ENCODE peak calls at places on chromosomes 7 and 10, in four cellular contexts. One of them, this sample, is unnamed.

GRCh38 chr7:137169282-137169698 is 174.2 kb downstream of the PTN start:
- DNase-seq in WTC11: peak
- DNase-seq in HepG2: peak
- DNase-seq in GM12878: no peak
- DNase-seq in this sample: no peak

GRCh38 chr7:156764016-156764669 is 123.6 kb downstream of the RNF32 start:
- DNase-seq in WTC11: peak
- DNase-seq in HepG2: peak
- DNase-seq in GM12878: no peak
- DNase-seq in this sample: peak

GRCh38 chr7:7595451-7595850 is 28.8 kb downstream of the MIOS start:
- DNase-seq in WTC11: no peak
- DNase-seq in HepG2: peak
- DNase-seq in GM12878: no peak
- DNase-seq in this sample: peak

GRCh38 chr10:132279873-132280645 is 27.7 kb downstream of the STK32C start:
- DNase-seq in WTC11: no peak
- DNase-seq in HepG2: no peak
- DNase-seq in GM12878: no peak
- DNase-seq in this sample: peak

GRCh38 chr7:28125381-28126046 is 55.1 kb downstream of the JAZF1 start:
- DNase-seq in WTC11: no peak
- DNase-seq in HepG2: no peak
- DNase-seq in GM12878: no peak
- DNase-seq in this sample: no peak

GRCh38 chr10:69234447-69234846 is 14.3 kb downstream of the HKDC1 start:
- DNase-seq in WTC11: no peak
- DNase-seq in HepG2: no peak
- DNase-seq in GM12878: no peak
- DNase-seq in this sample: no peak

GRCh38 chr10:127945335-127945734 is 38.4 kb downstream of the PTPRE start:
- DNase-seq in WTC11: no peak
- DNase-seq in HepG2: no peak
- DNase-seq in GM12878: no peak
- DNase-seq in this sample: no peak

GRCh38 chr10:7944537-7944936 is 110.0 kb upstream of the GATA3 start:
- DNase-seq in WTC11: no peak
- DNase-seq in HepG2: no peak
- DNase-seq in GM12878: no peak
- DNase-seq in this sample: no peak

GRCh38 chr7:130350945-130351663 is 6.5 kb downstream of the CPA5 start:
- DNase-seq in WTC11: no peak
- DNase-seq in HepG2: peak
- DNase-seq in GM12878: peak
- DNase-seq in this sample: no peak

GRCh38 chr10:97081621-97082235 is 104.0 kb downstream of the SLIT1 start:
- DNase-seq in WTC11: peak
- DNase-seq in HepG2: peak
- DNase-seq in GM12878: no peak
- DNase-seq in this sample: peak

GRCh38 chr10:97180367-97180763 is 5.4 kb downstream of the SLIT1 start:
- DNase-seq in WTC11: no peak
- DNase-seq in HepG2: no peak
- DNase-seq in GM12878: no peak
- DNase-seq in this sample: no peak

GRCh38 chr7:778968-779451 is 51.9 kb upstream of the PRKAR1B start:
- DNase-seq in WTC11: no peak
- DNase-seq in HepG2: no peak
- DNase-seq in GM12878: no peak
- DNase-seq in this sample: no peak

GRCh38 chr7:55249332-55249731 is 115.8 kb upstream of the LANCL2 start:
- DNase-seq in WTC11: no peak
- DNase-seq in HepG2: no peak
- DNase-seq in GM12878: no peak
- DNase-seq in this sample: no peak

GRCh38 chr10:104349623-104350142 is 4.0 kb upstream of the CFAP58 start:
- DNase-seq in WTC11: no peak
- DNase-seq in HepG2: peak
- DNase-seq in GM12878: peak
- DNase-seq in this sample: no peak

GRCh38 chr10:68900427-68901105 is 549 bp upstream of the DDX50 start:
- DNase-seq in WTC11: no peak
- DNase-seq in HepG2: no peak
- DNase-seq in GM12878: peak
- DNase-seq in this sample: no peak

GRCh38 chr7:103445228-103446020 is 583 bp downstream of the SLC26A5 start:
- DNase-seq in WTC11: peak
- DNase-seq in HepG2: no peak
- DNase-seq in GM12878: no peak
- DNase-seq in this sample: no peak

GRCh38 chr10:47184724-47185330 is 115.2 kb upstream of the GDF10 start:
- DNase-seq in WTC11: no peak
- DNase-seq in HepG2: no peak
- DNase-seq in GM12878: no peak
- DNase-seq in this sample: no peak

GRCh38 chr7:100538654-100539435 is at the start of gene AGFG2:
- DNase-seq in WTC11: peak
- DNase-seq in HepG2: peak
- DNase-seq in GM12878: peak
- DNase-seq in this sample: peak

GRCh38 chr10:75904499-75905283 is 473.3 kb downstream of the LRMDA start:
- DNase-seq in WTC11: no peak
- DNase-seq in HepG2: no peak
- DNase-seq in GM12878: no peak
- DNase-seq in this sample: no peak

GRCh38 chr10:75911426-75911825 is 480.0 kb downstream of the LRMDA start:
- DNase-seq in WTC11: no peak
- DNase-seq in HepG2: no peak
- DNase-seq in GM12878: no peak
- DNase-seq in this sample: no peak

DNA sequence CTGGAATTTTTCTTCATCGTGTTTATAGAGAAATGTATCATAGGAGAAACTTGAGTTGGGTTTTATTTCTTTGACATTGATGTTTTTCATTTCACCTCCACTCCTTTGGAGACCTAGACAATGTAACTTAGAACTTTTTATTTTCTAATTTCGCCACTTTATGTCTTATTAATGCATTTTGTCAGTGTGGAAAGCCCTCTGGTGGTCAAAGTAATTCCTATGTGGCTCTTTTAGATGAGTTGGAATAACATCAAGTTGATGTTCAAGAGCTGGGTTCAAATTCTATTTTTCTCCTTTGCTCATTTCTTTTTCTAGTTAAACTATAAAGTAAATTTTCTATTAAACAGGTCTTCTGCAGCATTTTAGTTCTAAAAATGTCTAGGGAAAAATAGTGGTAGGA is 478.6 kb downstream of the LRMDA start:
- DNase-seq in WTC11: no peak
- DNase-seq in HepG2: peak
- DNase-seq in GM12878: no peak
- DNase-seq in this sample: no peak
- TF ChIP-seq ETV6 in WTC11: no peak
- TF ChIP-seq ETV6 in HepG2: no peak
- TF ChIP-seq ETV6 in GM12878: no peak
- TF ChIP-seq ETV6 in this sample: no peak

DNA sequence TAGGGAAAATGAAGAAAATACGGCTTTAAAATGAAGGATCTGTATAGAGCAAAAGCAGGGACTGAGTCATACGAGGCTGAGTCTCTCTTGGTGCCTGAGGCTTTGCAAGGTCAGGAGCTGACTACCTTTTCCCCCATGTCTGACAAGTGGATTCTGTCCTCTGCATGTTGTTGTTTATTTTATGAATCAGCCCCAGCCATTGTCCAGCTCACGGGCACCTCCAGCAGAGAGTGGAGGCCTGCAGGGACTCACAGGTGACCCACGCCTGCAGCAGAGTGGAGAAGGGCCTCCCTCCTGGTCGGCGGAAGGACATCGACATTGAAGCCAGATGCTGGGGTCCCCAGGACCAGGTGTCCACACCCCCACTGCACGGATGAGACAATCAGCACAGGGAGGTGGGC is 233.9 kb downstream of the WDR37 start:
- DNase-seq in WTC11: no peak
- DNase-seq in HepG2: no peak
- DNase-seq in GM12878: no peak
- DNase-seq in this sample: no peak
- TF ChIP-seq ETV6 in WTC11: no peak
- TF ChIP-seq ETV6 in HepG2: no peak
- TF ChIP-seq ETV6 in GM12878: no peak
- TF ChIP-seq ETV6 in this sample: no peak

GRCh38 chr7:77685219-77685618 is 11.0 kb upstream of the RSBN1L start:
- DNase-seq in WTC11: no peak
- DNase-seq in HepG2: peak
- DNase-seq in GM12878: no peak
- DNase-seq in this sample: no peak
- TF ChIP-seq ETV6 in WTC11: no peak
- TF ChIP-seq ETV6 in HepG2: no peak
- TF ChIP-seq ETV6 in GM12878: no peak
- TF ChIP-seq ETV6 in this sample: no peak

GRCh38 chr7:41237956-41238355 is 464.9 kb downstream of the INHBA start:
- DNase-seq in WTC11: no peak
- DNase-seq in HepG2: no peak
- DNase-seq in GM12878: no peak
- DNase-seq in this sample: no peak

DNA sequence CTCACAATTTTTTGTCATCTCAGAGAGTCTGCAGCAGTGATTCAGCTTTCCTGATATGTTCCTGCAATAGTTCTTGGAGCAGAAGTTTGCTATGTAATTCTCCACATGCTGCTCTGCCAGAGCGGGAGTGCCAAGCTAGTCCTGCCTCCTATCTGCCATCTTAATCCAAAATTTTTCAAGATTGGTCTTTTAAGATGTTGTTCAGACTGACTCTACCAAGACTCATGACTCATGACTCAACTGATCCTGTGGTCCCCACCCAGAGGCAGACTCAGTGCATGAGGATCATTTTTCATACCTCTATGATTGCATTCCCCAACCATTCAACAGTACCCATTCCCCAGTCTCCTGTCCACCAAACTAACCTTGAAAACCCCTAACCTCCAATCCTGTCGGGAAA is 470.8 kb downstream of the INHBA start:
- DNase-seq in WTC11: no peak
- DNase-seq in HepG2: no peak
- DNase-seq in GM12878: no peak
- DNase-seq in this sample: no peak
- TF ChIP-seq ETV6 in WTC11: no peak
- TF ChIP-seq ETV6 in HepG2: no peak
- TF ChIP-seq ETV6 in GM12878: no peak
- TF ChIP-seq ETV6 in this sample: no peak

GRCh38 chr10:131187274-131187673 is 124.2 kb downstream of the TCERG1L start:
- DNase-seq in WTC11: no peak
- DNase-seq in HepG2: no peak
- DNase-seq in GM12878: no peak
- DNase-seq in this sample: no peak
- TF ChIP-seq ETV6 in WTC11: no peak
- TF ChIP-seq ETV6 in HepG2: no peak
- TF ChIP-seq ETV6 in GM12878: no peak
- TF ChIP-seq ETV6 in this sample: no peak

GRCh38 chr7:94671444-94672235 is 15.7 kb upstream of the SGCE start:
- DNase-seq in WTC11: no peak
- DNase-seq in HepG2: peak
- DNase-seq in GM12878: no peak
- DNase-seq in this sample: no peak

GRCh38 chr7:94676431-94676830 is 20.5 kb upstream of the SGCE start:
- DNase-seq in WTC11: no peak
- DNase-seq in HepG2: no peak
- DNase-seq in GM12878: no peak
- DNase-seq in this sample: no peak

GRCh38 chr7:94679341-94679740 is 23.4 kb upstream of the SGCE start:
- DNase-seq in WTC11: no peak
- DNase-seq in HepG2: no peak
- DNase-seq in GM12878: no peak
- DNase-seq in this sample: no peak

GRCh38 chr7:94669773-94670495 is 14.0 kb upstream of the SGCE start:
- DNase-seq in WTC11: no peak
- DNase-seq in HepG2: no peak
- DNase-seq in GM12878: no peak
- DNase-seq in this sample: no peak

DNA sequence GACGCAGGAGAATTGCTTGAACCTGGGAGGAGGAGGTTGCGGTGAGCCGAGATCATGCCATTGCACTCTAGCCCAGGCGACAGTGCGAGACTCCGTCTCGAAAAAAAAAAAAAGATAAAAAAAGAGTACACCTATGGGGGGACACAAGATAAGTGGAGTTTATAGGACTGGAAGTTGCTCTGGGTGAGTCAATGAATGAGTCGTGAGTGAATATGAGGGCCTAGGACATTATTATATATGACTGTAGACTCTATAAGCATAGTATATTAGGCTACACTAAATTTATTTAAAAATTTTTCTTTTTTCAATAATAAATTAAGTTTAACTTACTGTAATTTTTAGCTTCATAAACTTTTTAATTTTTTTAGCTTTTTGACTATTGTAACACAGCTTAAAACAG is 19.4 kb upstream of the SGCE start:
- DNase-seq in WTC11: no peak
- DNase-seq in HepG2: no peak
- DNase-seq in GM12878: no peak
- DNase-seq in this sample: no peak
- TF ChIP-seq ETV6 in WTC11: no peak
- TF ChIP-seq ETV6 in HepG2: no peak
- TF ChIP-seq ETV6 in GM12878: no peak
- TF ChIP-seq ETV6 in this sample: no peak

DNA sequence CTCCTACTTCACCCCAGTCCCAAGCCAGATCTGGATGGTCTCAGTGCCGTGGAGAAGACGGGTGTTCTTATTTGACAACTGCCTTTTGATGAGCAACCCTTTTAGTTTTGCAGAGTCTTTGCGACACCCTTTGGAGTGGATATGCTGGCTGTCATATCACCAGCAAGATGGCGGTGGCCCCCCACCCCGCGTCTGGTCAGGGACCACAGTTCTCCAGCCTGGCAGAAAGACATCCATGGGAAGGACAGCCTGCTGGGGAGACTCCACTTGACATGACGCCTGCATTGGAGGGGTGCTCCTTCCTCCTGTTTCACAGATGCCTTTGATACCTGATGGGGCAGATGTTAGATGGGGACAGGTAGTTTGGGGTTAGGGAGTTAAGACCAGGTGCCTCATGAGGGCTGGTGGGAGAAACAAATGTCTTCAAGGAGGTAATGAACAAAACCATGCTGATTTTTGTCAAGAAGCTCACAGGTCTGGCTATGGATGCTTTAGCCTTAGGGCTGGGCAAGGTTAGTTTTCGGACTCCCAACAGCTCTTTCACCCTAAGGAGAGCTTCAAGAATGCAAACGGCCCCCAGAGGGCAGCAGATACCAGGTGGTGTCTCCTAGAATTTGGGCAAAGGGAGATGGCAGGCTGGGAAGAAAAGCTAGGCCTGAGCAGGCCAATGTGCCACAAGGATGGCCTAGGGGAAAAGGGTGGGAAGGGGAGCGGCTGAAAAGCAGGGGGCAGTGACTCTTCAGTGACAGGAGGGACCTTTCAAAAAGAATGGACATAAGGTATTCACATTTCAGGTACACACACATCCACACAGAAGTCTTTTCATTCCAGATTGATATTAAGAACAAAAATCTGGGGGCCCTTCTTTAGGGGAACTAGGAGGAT is 95.2 kb downstream of the CLEC2L start:
- DNase-seq in WTC11: peak
- DNase-seq in HepG2: peak
- DNase-seq in GM12878: no peak
- DNase-seq in this sample: peak
- TF ChIP-seq ETV6 in WTC11: no peak
- TF ChIP-seq ETV6 in HepG2: no peak
- TF ChIP-seq ETV6 in GM12878: no peak
- TF ChIP-seq ETV6 in this sample: no peak

GRCh38 chr7:120407015-120407414 is 134.0 kb downstream of the KCND2 start:
- DNase-seq in WTC11: no peak
- DNase-seq in HepG2: no peak
- DNase-seq in GM12878: no peak
- DNase-seq in this sample: no peak
- TF ChIP-seq ETV6 in WTC11: no peak
- TF ChIP-seq ETV6 in HepG2: no peak
- TF ChIP-seq ETV6 in GM12878: no peak
- TF ChIP-seq ETV6 in this sample: no peak

This sample was measured in K562.